ENCODE peak calls at places on chromosomes 16 and 17, in seven cellular contexts. One of them, this sample, is unnamed.

GRCh38 chr16:4927661-4928060 is 9.3 kb downstream of the PPL start:
- DNase-seq in AG10803: no peak
- DNase-seq in B cell: no peak
- DNase-seq in RPMI7951: no peak
- DNase-seq in PC-9: no peak
- DNase-seq in AG04450: no peak
- DNase-seq in left ventricle myocardium superior: no peak
- DNase-seq in this sample: no peak

GRCh38 chr16:3577302-3577752 is at the start of gene NLRC3:
- DNase-seq in AG10803: no peak
- DNase-seq in B cell: peak; percentile 58
- DNase-seq in RPMI7951: no peak
- DNase-seq in PC-9: no peak
- DNase-seq in AG04450: no peak
- DNase-seq in left ventricle myocardium superior: no peak
- DNase-seq in this sample: no peak

GRCh38 chr17:56604691-56605090 is 11.2 kb downstream of the NOG start:
- DNase-seq in AG10803: peak; percentile 17
- DNase-seq in B cell: no peak
- DNase-seq in RPMI7951: no peak
- DNase-seq in PC-9: peak; percentile 51
- DNase-seq in AG04450: no peak
- DNase-seq in left ventricle myocardium superior: no peak
- DNase-seq in this sample: no peak

GRCh38 chr16:8257561-8257960 is 332.8 kb downstream of the TMEM114 start:
- DNase-seq in AG10803: no peak
- DNase-seq in B cell: no peak
- DNase-seq in RPMI7951: no peak
- DNase-seq in PC-9: no peak
- DNase-seq in AG04450: no peak
- DNase-seq in left ventricle myocardium superior: no peak
- DNase-seq in this sample: no peak

GRCh38 chr16:60648260-60648659 is 1388.0 kb downstream of the CDH8 start:
- DNase-seq in AG10803: no peak
- DNase-seq in B cell: no peak
- DNase-seq in RPMI7951: no peak
- DNase-seq in PC-9: no peak
- DNase-seq in AG04450: no peak
- DNase-seq in left ventricle myocardium superior: no peak
- DNase-seq in this sample: no peak

GRCh38 chr17:79843917-79844815 is 4.9 kb upstream of the CBX4 start:
- DNase-seq in AG10803: peak; percentile 73
- DNase-seq in B cell: peak; percentile 48
- DNase-seq in RPMI7951: peak; percentile 73
- DNase-seq in PC-9: no peak
- DNase-seq in AG04450: no peak
- DNase-seq in left ventricle myocardium superior: peak; percentile 88
- DNase-seq in this sample: peak; percentile 77

GRCh38 chr16:89319883-89320716 is 102.6 kb downstream of the ZNF778 start:
- DNase-seq in AG10803: peak; percentile 66
- DNase-seq in B cell: no peak
- DNase-seq in RPMI7951: peak; percentile 98
- DNase-seq in PC-9: peak; percentile 92
- DNase-seq in AG04450: no peak
- DNase-seq in left ventricle myocardium superior: peak; percentile 64
- DNase-seq in this sample: peak; percentile 81

GRCh38 chr16:89314357-89314756 is 96.9 kb downstream of the ZNF778 start:
- DNase-seq in AG10803: no peak
- DNase-seq in B cell: no peak
- DNase-seq in RPMI7951: no peak
- DNase-seq in PC-9: no peak
- DNase-seq in AG04450: no peak
- DNase-seq in left ventricle myocardium superior: peak; percentile 41
- DNase-seq in this sample: peak; percentile 59

GRCh38 chr16:55471448-55472097 is 7.4 kb upstream of the MMP2 start:
- DNase-seq in AG10803: peak; percentile 81
- DNase-seq in B cell: no peak
- DNase-seq in RPMI7951: peak; percentile 89
- DNase-seq in PC-9: peak; percentile 92
- DNase-seq in AG04450: peak; percentile 51
- DNase-seq in left ventricle myocardium superior: no peak
- DNase-seq in this sample: no peak

GRCh38 chr16:84755004-84755672 is 55.3 kb downstream of the USP10 start:
- DNase-seq in AG10803: no peak
- DNase-seq in B cell: no peak
- DNase-seq in RPMI7951: no peak
- DNase-seq in PC-9: no peak
- DNase-seq in AG04450: no peak
- DNase-seq in left ventricle myocardium superior: no peak
- DNase-seq in this sample: no peak

GRCh38 chr17:45869676-45870341 is 24.5 kb upstream of the MAPT start:
- DNase-seq in AG10803: no peak
- DNase-seq in B cell: no peak
- DNase-seq in RPMI7951: no peak
- DNase-seq in PC-9: no peak
- DNase-seq in AG04450: no peak
- DNase-seq in left ventricle myocardium superior: no peak
- DNase-seq in this sample: no peak

GRCh38 chr17:72850410-72850809 is 242.1 kb downstream of the SLC39A11 start:
- DNase-seq in AG10803: peak; percentile 66
- DNase-seq in B cell: no peak
- DNase-seq in RPMI7951: peak; percentile 52
- DNase-seq in PC-9: no peak
- DNase-seq in AG04450: peak; percentile 46
- DNase-seq in left ventricle myocardium superior: no peak
- DNase-seq in this sample: no peak

GRCh38 chr16:82192665-82193064 is 22.6 kb upstream of the MPHOSPH6 start:
- DNase-seq in AG10803: peak; percentile 64
- DNase-seq in B cell: no peak
- DNase-seq in RPMI7951: peak; percentile 70
- DNase-seq in PC-9: no peak
- DNase-seq in AG04450: peak; percentile 44
- DNase-seq in left ventricle myocardium superior: no peak
- DNase-seq in this sample: no peak

GRCh38 chr16:85917012-85917411 is 18.1 kb downstream of the IRF8 start:
- DNase-seq in AG10803: no peak
- DNase-seq in B cell: no peak
- DNase-seq in RPMI7951: no peak
- DNase-seq in PC-9: no peak
- DNase-seq in AG04450: no peak
- DNase-seq in left ventricle myocardium superior: no peak
- DNase-seq in this sample: no peak

GRCh38 chr16:49788505-49788904 is 67.4 kb downstream of the ZNF423 start:
- DNase-seq in AG10803: no peak
- DNase-seq in B cell: no peak
- DNase-seq in RPMI7951: no peak
- DNase-seq in PC-9: no peak
- DNase-seq in AG04450: no peak
- DNase-seq in left ventricle myocardium superior: peak; percentile 67
- DNase-seq in this sample: peak; percentile 90

GRCh38 chr17:64385187-64386083 is 5.2 kb downstream of the PECAM1 start:
- DNase-seq in AG10803: peak; percentile 65
- DNase-seq in B cell: no peak
- DNase-seq in RPMI7951: peak; percentile 99
- DNase-seq in PC-9: peak; percentile 94
- DNase-seq in AG04450: peak; percentile 15
- DNase-seq in left ventricle myocardium superior: peak; percentile 49
- DNase-seq in this sample: peak; percentile 68

GRCh38 chr17:69117855-69118758 is 23.6 kb downstream of the ABCA6 start:
- DNase-seq in AG10803: no peak
- DNase-seq in B cell: peak; percentile 19
- DNase-seq in RPMI7951: no peak
- DNase-seq in PC-9: no peak
- DNase-seq in AG04450: no peak
- DNase-seq in left ventricle myocardium superior: no peak
- DNase-seq in this sample: no peak

GRCh38 chr17:16428098-16428882 is 12.9 kb downstream of the TRPV2 start:
- DNase-seq in AG10803: peak; percentile 71
- DNase-seq in B cell: peak; percentile 42
- DNase-seq in RPMI7951: no peak
- DNase-seq in PC-9: no peak
- DNase-seq in AG04450: no peak
- DNase-seq in left ventricle myocardium superior: peak; percentile 72
- DNase-seq in this sample: peak; percentile 78

GRCh38 chr17:79983456-79983855 is 52.2 kb downstream of the TBC1D16 start:
- DNase-seq in AG10803: no peak
- DNase-seq in B cell: no peak
- DNase-seq in RPMI7951: no peak
- DNase-seq in PC-9: no peak
- DNase-seq in AG04450: no peak
- DNase-seq in left ventricle myocardium superior: no peak
- DNase-seq in this sample: no peak

GRCh38 chr16:80369559-80369958 is 171.2 kb upstream of the DYNLRB2 start:
- DNase-seq in AG10803: peak; percentile 66
- DNase-seq in B cell: no peak
- DNase-seq in RPMI7951: peak; percentile 56
- DNase-seq in PC-9: no peak
- DNase-seq in AG04450: peak; percentile 38
- DNase-seq in left ventricle myocardium superior: no peak
- DNase-seq in this sample: peak; percentile 32

GRCh38 chr17:18027280-18027679 is 11.7 kb downstream of the ATPAF2 start:
- DNase-seq in AG10803: no peak
- DNase-seq in B cell: no peak
- DNase-seq in RPMI7951: peak; percentile 42
- DNase-seq in PC-9: no peak
- DNase-seq in AG04450: no peak
- DNase-seq in left ventricle myocardium superior: peak; percentile 52
- DNase-seq in this sample: no peak

GRCh38 chr17:62186841-62187240 is 121.8 kb upstream of the MED13 start:
- DNase-seq in AG10803: no peak
- DNase-seq in B cell: no peak
- DNase-seq in RPMI7951: no peak
- DNase-seq in PC-9: no peak
- DNase-seq in AG04450: no peak
- DNase-seq in left ventricle myocardium superior: no peak
- DNase-seq in this sample: no peak

GRCh38 chr16:12646490-12647274 is 157.0 kb downstream of the CPPED1 start:
- DNase-seq in AG10803: peak; percentile 32
- DNase-seq in B cell: no peak
- DNase-seq in RPMI7951: peak; percentile 92
- DNase-seq in PC-9: no peak
- DNase-seq in AG04450: no peak
- DNase-seq in left ventricle myocardium superior: no peak
- DNase-seq in this sample: peak; percentile 65

GRCh38 chr16:80997139-80997798 is 9.4 kb downstream of the CMC2 start:
- DNase-seq in AG10803: peak; percentile 39
- DNase-seq in B cell: peak; percentile 15
- DNase-seq in RPMI7951: no peak
- DNase-seq in PC-9: no peak
- DNase-seq in AG04450: no peak
- DNase-seq in left ventricle myocardium superior: no peak
- DNase-seq in this sample: no peak

GRCh38 chr17:10384175-10384574 is 11.4 kb upstream of the MYH13 start:
- DNase-seq in AG10803: peak; percentile 16
- DNase-seq in B cell: no peak
- DNase-seq in RPMI7951: no peak
- DNase-seq in PC-9: no peak
- DNase-seq in AG04450: no peak
- DNase-seq in left ventricle myocardium superior: no peak
- DNase-seq in this sample: no peak

GRCh38 chr16:27617678-27618077 is 67.7 kb downstream of the KATNIP start:
- DNase-seq in AG10803: no peak
- DNase-seq in B cell: no peak
- DNase-seq in RPMI7951: no peak
- DNase-seq in PC-9: no peak
- DNase-seq in AG04450: no peak
- DNase-seq in left ventricle myocardium superior: no peak
- DNase-seq in this sample: no peak

GRCh38 chr17:73786286-73786743 is 142.1 kb upstream of the SDK2 start:
- DNase-seq in AG10803: no peak
- DNase-seq in B cell: no peak
- DNase-seq in RPMI7951: no peak
- DNase-seq in PC-9: peak; percentile 55
- DNase-seq in AG04450: no peak
- DNase-seq in left ventricle myocardium superior: no peak
- DNase-seq in this sample: no peak

GRCh38 chr16:28974007-28974436 is 556 bp upstream of the SPNS1 start:
- DNase-seq in AG10803: peak; percentile 61
- DNase-seq in B cell: no peak
- DNase-seq in RPMI7951: peak; percentile 65
- DNase-seq in PC-9: peak; percentile 51
- DNase-seq in AG04450: peak; percentile 41
- DNase-seq in left ventricle myocardium superior: peak; percentile 68
- DNase-seq in this sample: peak; percentile 77

GRCh38 chr17:47945080-47945479 is 3.7 kb downstream of the PNPO start:
- DNase-seq in AG10803: peak; percentile 25
- DNase-seq in B cell: no peak
- DNase-seq in RPMI7951: peak; percentile 3
- DNase-seq in PC-9: no peak
- DNase-seq in AG04450: no peak
- DNase-seq in left ventricle myocardium superior: no peak
- DNase-seq in this sample: no peak

GRCh38 chr17:29401237-29401636 is 11.1 kb downstream of the TAOK1 start:
- DNase-seq in AG10803: no peak
- DNase-seq in B cell: no peak
- DNase-seq in RPMI7951: no peak
- DNase-seq in PC-9: no peak
- DNase-seq in AG04450: no peak
- DNase-seq in left ventricle myocardium superior: no peak
- DNase-seq in this sample: no peak

GRCh38 chr16:85842435-85842834 is 42.9 kb downstream of the COX4I1 start:
- DNase-seq in AG10803: no peak
- DNase-seq in B cell: no peak
- DNase-seq in RPMI7951: no peak
- DNase-seq in PC-9: no peak
- DNase-seq in AG04450: no peak
- DNase-seq in left ventricle myocardium superior: no peak
- DNase-seq in this sample: no peak

GRCh38 chr17:12566281-12567002 is 99.2 kb upstream of the MYOCD start:
- DNase-seq in AG10803: no peak
- DNase-seq in B cell: no peak
- DNase-seq in RPMI7951: no peak
- DNase-seq in PC-9: no peak
- DNase-seq in AG04450: no peak
- DNase-seq in left ventricle myocardium superior: no peak
- DNase-seq in this sample: no peak

GRCh38 chr16:66596986-66597848 is 7.3 kb upstream of the CMTM3 start:
- DNase-seq in AG10803: no peak
- DNase-seq in B cell: no peak
- DNase-seq in RPMI7951: no peak
- DNase-seq in PC-9: no peak
- DNase-seq in AG04450: no peak
- DNase-seq in left ventricle myocardium superior: no peak
- DNase-seq in this sample: no peak

GRCh38 chr16:88769617-88770458 is 15.2 kb downstream of the PIEZO1 start:
- DNase-seq in AG10803: no peak
- DNase-seq in B cell: peak; percentile 84
- DNase-seq in RPMI7951: no peak
- DNase-seq in PC-9: peak; percentile 74
- DNase-seq in AG04450: no peak
- DNase-seq in left ventricle myocardium superior: no peak
- DNase-seq in this sample: peak; percentile 61

GRCh38 chr17:58325289-58325726 is 3.3 kb downstream of the TSPOAP1 start:
- DNase-seq in AG10803: no peak
- DNase-seq in B cell: no peak
- DNase-seq in RPMI7951: no peak
- DNase-seq in PC-9: no peak
- DNase-seq in AG04450: no peak
- DNase-seq in left ventricle myocardium superior: peak; percentile 28
- DNase-seq in this sample: no peak

GRCh38 chr17:40313660-40314556 is 4.9 kb downstream of the RARA start:
- DNase-seq in AG10803: no peak
- DNase-seq in B cell: no peak
- DNase-seq in RPMI7951: no peak
- DNase-seq in PC-9: no peak
- DNase-seq in AG04450: no peak
- DNase-seq in left ventricle myocardium superior: no peak
- DNase-seq in this sample: no peak

GRCh38 chr16:46899443-46900143 is 15.4 kb downstream of the GPT2 start:
- DNase-seq in AG10803: no peak
- DNase-seq in B cell: no peak
- DNase-seq in RPMI7951: peak; percentile 16
- DNase-seq in PC-9: no peak
- DNase-seq in AG04450: no peak
- DNase-seq in left ventricle myocardium superior: no peak
- DNase-seq in this sample: no peak